ENCODE peak calls at places on chromosomes 13 and 19, in six cellular contexts. L is caudate nucleus; X is RWPE1; D is tibial artery; R is mammary epithelial cell; G is CD8-positive, alpha-beta memory T cell. C is an unnamed sample.
A peak's percentile ranks its signal among the peaks of the same experiment; 100 is the strongest.

GRCh38 chr13:20553309-20553708 is 13.6 kb upstream of the IFT88 start:
- DNase-seq in L (peak; percentile 75), X (no peak), D (no peak), R (no peak), G (no peak), C (no peak)

GRCh38 chr13:39463611-39464010 is 139.4 kb downstream of the LHFPL6 start:
- DNase-seq in L (no peak), X (no peak), D (no peak), R (no peak), G (no peak), C (no peak)

GRCh38 chr19:56810260-56810659 is 30.3 kb downstream of the PEG3 start:
- DNase-seq in L (no peak), X (no peak), D (no peak), R (no peak), G (no peak), C (no peak)

GRCh38 chr13:27016871-27017270 is 154.7 kb downstream of the USP12 start:
- DNase-seq in L (no peak), X (no peak), D (no peak), R (no peak), G (no peak), C (no peak)

GRCh38 chr13:73929287-73929932 is 204.8 kb downstream of the KLF12 start:
- DNase-seq in L (no peak), X (no peak), D (no peak), R (no peak), G (no peak), C (no peak)

GRCh38 chr13:72437458-72437857 is 290.0 kb downstream of the MZT1 start:
- DNase-seq in L (no peak), X (no peak), D (no peak), R (peak; percentile 64), G (no peak), C (peak; percentile 36)

GRCh38 chr19:58021541-58022282 is 12.1 kb upstream of the ZSCAN1 start:
- DNase-seq in L (peak; percentile 35), X (no peak), D (peak; percentile 50), R (peak; percentile 9), G (no peak), C (no peak)

GRCh38 chr19:19642506-19643157 is 825 bp downstream of the GMIP start:
- DNase-seq in L (no peak), X (no peak), D (no peak), R (no peak), G (peak; percentile 41), C (no peak)

GRCh38 chr19:40411958-40412499 is 1.1 kb downstream of the PRX start:
- DNase-seq in L (no peak), X (no peak), D (no peak), R (no peak), G (no peak), C (no peak)
- H3K27ac ChIP-seq in L (peak overlapping the region; percentile 24), X (peak overlapping the region; percentile 84), D (peak overlapping the region; percentile 26), R (no peak overlapping the region), G (no peak overlapping the region), C (no peak overlapping the region)

GRCh38 chr13:99332456-99332855 is 25.3 kb upstream of the GPR183 start:
- DNase-seq in L (no peak), X (no peak), D (peak; percentile 41), R (no peak), G (no peak), C (no peak)

GRCh38 chr13:99330942-99331341 is 23.7 kb upstream of the GPR183 start:
- DNase-seq in L (no peak), X (no peak), D (no peak), R (no peak), G (no peak), C (no peak)

GRCh38 chr13:99329477-99329876 is 22.3 kb upstream of the GPR183 start:
- DNase-seq in L (no peak), X (no peak), D (no peak), R (no peak), G (no peak), C (no peak)

GRCh38 chr13:99335087-99335486 is 27.9 kb upstream of the GPR183 start:
- DNase-seq in L (no peak), X (no peak), D (no peak), R (no peak), G (no peak), C (no peak)

GRCh38 chr13:99331881-99332293 is 24.7 kb upstream of the GPR183 start:
- DNase-seq in L (no peak), X (no peak), D (no peak), R (peak; percentile 67), G (no peak), C (no peak)
- H3K27ac ChIP-seq in L (no peak overlapping the region), X (no peak overlapping the region), D (no peak overlapping the region), R (no peak overlapping the region), G (no peak overlapping the region), C (no peak overlapping the region)

GRCh38 chr19:43766755-43767043 is 11.9 kb upstream of the SMG9 start:
- DNase-seq in L (no peak), X (no peak), D (no peak), R (no peak), G (no peak), C (no peak)

GRCh38 chr19:43762814-43763213 is 8.1 kb upstream of the SMG9 start:
- DNase-seq in L (no peak), X (no peak), D (no peak), R (no peak), G (no peak), C (no peak)

GRCh38 chr19:43765109-43765876 is 10.5 kb upstream of the SMG9 start:
- DNase-seq in L (no peak), X (peak; percentile 89), D (peak; percentile 77), R (peak; percentile 98), G (peak; percentile 61), C (peak; percentile 81)

GRCh38 chr19:43760941-43761340 is 6.2 kb upstream of the SMG9 start:
- DNase-seq in L (no peak), X (no peak), D (no peak), R (no peak), G (no peak), C (no peak)

DNA sequence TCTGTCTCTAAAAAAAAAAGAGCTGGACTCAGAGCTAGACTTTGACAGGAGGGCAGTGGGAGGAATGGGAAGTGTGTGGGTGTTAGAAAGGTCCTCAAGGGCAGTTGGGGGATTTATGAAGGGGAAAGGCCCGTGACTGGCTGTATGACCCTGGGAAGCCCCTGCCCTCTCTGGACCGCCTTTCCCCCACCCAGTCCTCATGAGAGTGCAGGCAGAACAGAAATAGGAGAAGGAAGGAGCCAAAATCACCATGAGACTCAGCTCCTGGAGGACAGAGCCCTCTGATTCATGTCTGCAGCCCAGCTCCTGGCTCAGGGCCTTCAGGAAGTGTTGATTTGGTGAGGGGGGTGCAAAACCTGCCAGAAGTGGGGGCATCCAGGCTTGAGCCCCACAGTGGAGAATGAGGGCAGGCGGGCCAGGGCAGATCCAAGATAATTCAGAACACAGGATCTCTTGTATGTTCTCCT is 8.7 kb upstream of the SMG9 start:
- DNase-seq in L (no peak), X (no peak), D (no peak), R (no peak), G (no peak), C (no peak)
- H3K27ac ChIP-seq in L (no peak overlapping the region), X (peak overlapping the region; percentile 95), D (peak overlapping the region; percentile 52), R (peak overlapping the region; percentile 35), G (no peak overlapping the region), C (peak overlapping the region; percentile 31)

DNA sequence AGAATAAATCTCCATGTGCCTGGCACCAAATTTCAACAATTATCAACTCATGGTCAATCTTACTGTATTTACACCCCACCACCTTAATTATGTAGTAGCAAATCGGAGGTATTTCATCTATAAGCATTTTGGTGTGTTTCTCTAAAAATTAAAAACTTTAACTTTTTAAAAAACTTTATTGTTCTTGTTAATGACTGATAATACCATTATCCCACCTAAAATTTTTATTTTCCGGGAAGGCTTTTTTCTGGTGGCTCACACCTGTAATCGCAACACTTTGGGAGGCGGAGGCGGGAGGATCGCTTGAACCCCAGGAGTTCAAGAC is 453 bp upstream of the PDCD2L start:
- DNase-seq in L (no peak), X (no peak), D (no peak), R (no peak), G (no peak), C (no peak)
- H3K27ac ChIP-seq in L (no peak overlapping the region), X (peak overlapping the region; percentile 55), D (peak overlapping the region; percentile 68), R (peak overlapping the region; percentile 69), G (peak overlapping the region; percentile 73), C (peak overlapping the region; percentile 34)

GRCh38 chr19:45638930-45639729 is at the start of gene EML2:
- DNase-seq in L (no peak), X (peak; percentile 37), D (peak; percentile 23), R (peak; percentile 45), G (peak; percentile 48), C (no peak)
- H3K27ac ChIP-seq in L (no peak within 1 kb of the TSS), X (peak within 1 kb of the TSS; percentile 99), D (peak within 1 kb of the TSS; percentile 67), R (peak within 1 kb of the TSS; percentile 77), G (peak within 1 kb of the TSS; percentile 61), C (peak within 1 kb of the TSS; percentile 81)

GRCh38 chr19:13089857-13090507 is 12.7 kb downstream of the LYL1 start:
- DNase-seq in L (no peak), X (no peak), D (no peak), R (no peak), G (no peak), C (no peak)

GRCh38 chr19:13092608-13093260 is 9.9 kb downstream of the LYL1 start:
- DNase-seq in L (no peak), X (no peak), D (no peak), R (no peak), G (no peak), C (no peak)

GRCh38 chr19:13092206-13092605 is 10.5 kb downstream of the LYL1 start:
- DNase-seq in L (no peak), X (no peak), D (no peak), R (no peak), G (no peak), C (no peak)

GRCh38 chr19:13090511-13091231 is 12.0 kb downstream of the LYL1 start:
- DNase-seq in L (no peak), X (no peak), D (no peak), R (no peak), G (no peak), C (no peak)

DNA sequence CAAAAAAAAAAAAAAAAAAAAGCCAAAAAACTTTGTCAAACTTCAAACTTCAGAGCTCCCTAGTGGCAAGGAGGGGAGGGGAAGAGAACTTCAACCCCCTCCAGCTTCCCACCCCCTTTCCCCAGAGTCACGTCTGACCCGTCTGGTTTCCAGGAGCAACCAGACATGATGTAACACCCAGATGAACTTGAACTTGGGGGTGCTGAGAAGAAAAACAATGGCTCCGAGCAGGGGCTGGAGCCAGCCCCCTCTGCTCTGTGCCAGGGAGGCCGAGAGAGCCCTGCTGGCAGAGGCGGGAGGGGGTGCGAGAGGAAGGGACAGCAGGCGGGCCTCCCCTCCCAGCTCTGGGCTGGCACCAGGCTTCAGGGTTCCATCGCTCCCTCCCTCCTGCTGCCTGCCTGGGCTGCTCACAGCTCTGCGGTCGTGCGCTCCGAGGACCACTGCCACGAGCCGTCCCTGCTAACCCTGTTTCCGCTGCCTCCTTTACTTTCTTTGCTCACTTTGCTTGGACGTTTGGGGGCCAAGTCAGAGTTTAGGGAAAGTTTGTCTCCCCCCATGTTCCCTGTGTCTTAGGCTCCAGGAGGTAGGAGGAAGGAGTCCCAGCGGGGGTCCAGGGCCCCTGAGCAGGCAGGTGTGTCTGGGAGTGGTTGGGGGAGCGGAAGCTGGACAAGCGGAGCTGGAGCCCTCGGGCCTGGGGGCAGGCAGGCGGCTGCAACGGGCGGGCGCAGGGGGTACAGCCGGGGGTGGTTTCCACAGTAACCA is 11.1 kb downstream of the LYL1 start:
- DNase-seq in L (peak; percentile 88), X (no peak), D (peak; percentile 85), R (no peak), G (no peak), C (no peak)
- H3K27ac ChIP-seq in L (peak overlapping the region; percentile 91), X (peak overlapping the region; percentile 72), D (peak overlapping the region; percentile 94), R (no peak overlapping the region), G (no peak overlapping the region), C (no peak overlapping the region)